ENCODE peak calls at places on chromosomes 7 and 10, in nine cellular contexts. One of them, this sample, is unnamed. For H3K27me3, the result is how much of the 10 kb centered on the place peaks cover.

GRCh38 chr10:132269286-132270230 is 38.2 kb downstream of the STK32C start:
- DNase-seq in body of pancreas: no peak
- DNase-seq in left ventricle myocardium inferior: no peak
- DNase-seq in endodermal cell: no peak
- DNase-seq in Peyer's patch: no peak
- DNase-seq in CD8-positive, alpha-beta T cell: no peak
- DNase-seq in BE2C: peak
- DNase-seq in left lung: peak
- DNase-seq in esophagus muscularis mucosa: no peak
- DNase-seq in this sample: no peak

GRCh38 chr10:102593074-102593803 is 51.0 kb upstream of the TRIM8 start:
- DNase-seq in BE2C: no peak
- DNase-seq in esophagus muscularis mucosa: no peak
- DNase-seq in endodermal cell: peak
- DNase-seq in Peyer's patch: no peak
- DNase-seq in body of pancreas: no peak
- DNase-seq in left ventricle myocardium inferior: no peak
- DNase-seq in left lung: no peak
- DNase-seq in CD8-positive, alpha-beta T cell: no peak
- DNase-seq in this sample: no peak

GRCh38 chr7:87926581-87927461 is 7.2 kb upstream of the ADAM22 start:
- DNase-seq in Peyer's patch: no peak
- DNase-seq in BE2C: no peak
- DNase-seq in left lung: no peak
- DNase-seq in left ventricle myocardium inferior: no peak
- DNase-seq in body of pancreas: no peak
- DNase-seq in CD8-positive, alpha-beta T cell: no peak
- DNase-seq in endodermal cell: peak
- DNase-seq in esophagus muscularis mucosa: no peak
- DNase-seq in this sample: no peak

GRCh38 chr7:149147730-149148653 is 739 bp downstream of the ZNF398 start:
- DNase-seq in endodermal cell: peak
- DNase-seq in esophagus muscularis mucosa: no peak
- DNase-seq in left ventricle myocardium inferior: peak
- DNase-seq in Peyer's patch: peak
- DNase-seq in BE2C: peak
- DNase-seq in left lung: peak
- DNase-seq in CD8-positive, alpha-beta T cell: peak
- DNase-seq in body of pancreas: peak
- DNase-seq in this sample: peak

GRCh38 chr10:72796042-72796441 is 97.5 kb upstream of the OIT3 start:
- DNase-seq in left ventricle myocardium inferior: no peak
- DNase-seq in BE2C: no peak
- DNase-seq in CD8-positive, alpha-beta T cell: no peak
- DNase-seq in endodermal cell: no peak
- DNase-seq in esophagus muscularis mucosa: no peak
- DNase-seq in left lung: no peak
- DNase-seq in body of pancreas: no peak
- DNase-seq in Peyer's patch: no peak
- DNase-seq in this sample: peak

GRCh38 chr7:136205956-136206355 is 228.8 kb upstream of the MTPN start:
- DNase-seq in Peyer's patch: no peak
- DNase-seq in left lung: no peak
- DNase-seq in left ventricle myocardium inferior: no peak
- DNase-seq in CD8-positive, alpha-beta T cell: no peak
- DNase-seq in endodermal cell: no peak
- DNase-seq in BE2C: no peak
- DNase-seq in body of pancreas: no peak
- DNase-seq in esophagus muscularis mucosa: no peak
- DNase-seq in this sample: no peak

GRCh38 chr7:139958599-139959380 is 104.0 kb downstream of the PARP12 start:
- DNase-seq in CD8-positive, alpha-beta T cell: no peak
- DNase-seq in left ventricle myocardium inferior: no peak
- DNase-seq in endodermal cell: no peak
- DNase-seq in BE2C: no peak
- DNase-seq in esophagus muscularis mucosa: no peak
- DNase-seq in body of pancreas: no peak
- DNase-seq in left lung: no peak
- DNase-seq in Peyer's patch: no peak
- DNase-seq in this sample: peak

GRCh38 chr10:102660891-102661613 is 16.8 kb downstream of the TRIM8 start:
- DNase-seq in endodermal cell: no peak
- DNase-seq in CD8-positive, alpha-beta T cell: no peak
- DNase-seq in esophagus muscularis mucosa: no peak
- DNase-seq in left ventricle myocardium inferior: peak
- DNase-seq in body of pancreas: peak
- DNase-seq in BE2C: peak
- DNase-seq in Peyer's patch: peak
- DNase-seq in left lung: peak
- DNase-seq in this sample: peak

GRCh38 chr7:116970148-116970910 is 17.0 kb downstream of the ST7 start:
- DNase-seq in Peyer's patch: no peak
- DNase-seq in body of pancreas: no peak
- DNase-seq in esophagus muscularis mucosa: no peak
- DNase-seq in endodermal cell: no peak
- DNase-seq in left lung: no peak
- DNase-seq in left ventricle myocardium inferior: no peak
- DNase-seq in BE2C: no peak
- DNase-seq in CD8-positive, alpha-beta T cell: no peak
- DNase-seq in this sample: no peak

GRCh38 chr7:116969371-116969902 is 16.1 kb downstream of the ST7 start:
- DNase-seq in endodermal cell: no peak
- DNase-seq in BE2C: no peak
- DNase-seq in esophagus muscularis mucosa: no peak
- DNase-seq in left ventricle myocardium inferior: no peak
- DNase-seq in left lung: no peak
- DNase-seq in body of pancreas: no peak
- DNase-seq in Peyer's patch: no peak
- DNase-seq in CD8-positive, alpha-beta T cell: no peak
- DNase-seq in this sample: no peak

GRCh38 chr7:116968626-116969025 is 15.3 kb downstream of the ST7 start:
- DNase-seq in BE2C: no peak
- DNase-seq in left lung: no peak
- DNase-seq in Peyer's patch: no peak
- DNase-seq in endodermal cell: no peak
- DNase-seq in body of pancreas: no peak
- DNase-seq in CD8-positive, alpha-beta T cell: no peak
- DNase-seq in left ventricle myocardium inferior: no peak
- DNase-seq in esophagus muscularis mucosa: no peak
- DNase-seq in this sample: no peak

GRCh38 chr7:116967983-116968382 is 14.7 kb downstream of the ST7 start:
- DNase-seq in endodermal cell: no peak
- DNase-seq in esophagus muscularis mucosa: no peak
- DNase-seq in CD8-positive, alpha-beta T cell: no peak
- DNase-seq in left lung: no peak
- DNase-seq in left ventricle myocardium inferior: no peak
- DNase-seq in body of pancreas: no peak
- DNase-seq in BE2C: no peak
- DNase-seq in Peyer's patch: no peak
- DNase-seq in this sample: no peak

DNA sequence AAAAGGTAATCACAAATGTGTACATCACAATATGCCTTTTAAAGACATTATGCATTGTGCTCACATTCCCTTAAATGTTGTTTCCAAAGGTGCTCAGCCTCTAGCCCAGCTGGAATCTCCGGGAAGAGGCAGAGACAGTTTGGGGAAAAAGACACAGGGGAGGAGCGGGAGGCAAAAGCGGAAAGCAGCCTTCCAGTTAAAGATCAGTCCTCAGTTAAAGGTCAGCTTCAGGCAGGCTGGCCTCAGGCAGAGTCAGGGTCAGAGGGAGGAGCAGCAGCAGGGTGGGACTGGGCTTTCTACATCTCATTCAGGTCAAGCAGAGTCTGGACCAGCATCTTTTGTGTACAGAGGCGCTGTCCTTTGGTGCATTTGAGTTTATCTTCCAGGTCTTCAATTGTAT is 18.6 kb downstream of the ST7 start:
- DNase-seq in BE2C: no peak
- DNase-seq in left lung: no peak
- DNase-seq in Peyer's patch: no peak
- DNase-seq in left ventricle myocardium inferior: no peak
- DNase-seq in endodermal cell: peak
- DNase-seq in esophagus muscularis mucosa: no peak
- DNase-seq in CD8-positive, alpha-beta T cell: no peak
- DNase-seq in body of pancreas: no peak
- DNase-seq in this sample: no peak
- H3K4me3 ChIP-seq in BE2C: no peak
- H3K4me3 ChIP-seq in left lung: no peak
- H3K4me3 ChIP-seq in Peyer's patch: no peak
- H3K4me3 ChIP-seq in left ventricle myocardium inferior: no peak
- H3K4me3 ChIP-seq in endodermal cell: no peak
- H3K4me3 ChIP-seq in esophagus muscularis mucosa: no peak
- H3K4me3 ChIP-seq in CD8-positive, alpha-beta T cell: no peak
- H3K4me3 ChIP-seq in body of pancreas: no peak
- H3K4me3 ChIP-seq in this sample: no peak

GRCh38 chr7:155489158-155489840 is 31.4 kb downstream of the EN2 start:
- DNase-seq in left ventricle myocardium inferior: no peak
- DNase-seq in BE2C: no peak
- DNase-seq in left lung: peak
- DNase-seq in CD8-positive, alpha-beta T cell: no peak
- DNase-seq in body of pancreas: no peak
- DNase-seq in esophagus muscularis mucosa: no peak
- DNase-seq in endodermal cell: no peak
- DNase-seq in Peyer's patch: no peak
- DNase-seq in this sample: no peak

GRCh38 chr7:155493744-155494538 is 36.0 kb downstream of the EN2 start:
- DNase-seq in left ventricle myocardium inferior: no peak
- DNase-seq in Peyer's patch: no peak
- DNase-seq in endodermal cell: no peak
- DNase-seq in body of pancreas: no peak
- DNase-seq in CD8-positive, alpha-beta T cell: no peak
- DNase-seq in BE2C: no peak
- DNase-seq in left lung: no peak
- DNase-seq in esophagus muscularis mucosa: no peak
- DNase-seq in this sample: no peak

GRCh38 chr7:155489862-155490696 is 32.1 kb downstream of the EN2 start:
- DNase-seq in left lung: peak
- DNase-seq in BE2C: no peak
- DNase-seq in Peyer's patch: no peak
- DNase-seq in body of pancreas: no peak
- DNase-seq in left ventricle myocardium inferior: no peak
- DNase-seq in esophagus muscularis mucosa: no peak
- DNase-seq in endodermal cell: peak
- DNase-seq in CD8-positive, alpha-beta T cell: no peak
- DNase-seq in this sample: no peak

GRCh38 chr7:155490697-155491628 is 33.0 kb downstream of the EN2 start:
- DNase-seq in left lung: peak
- DNase-seq in BE2C: no peak
- DNase-seq in CD8-positive, alpha-beta T cell: no peak
- DNase-seq in body of pancreas: peak
- DNase-seq in esophagus muscularis mucosa: no peak
- DNase-seq in endodermal cell: peak
- DNase-seq in Peyer's patch: peak
- DNase-seq in left ventricle myocardium inferior: peak
- DNase-seq in this sample: no peak

DNA sequence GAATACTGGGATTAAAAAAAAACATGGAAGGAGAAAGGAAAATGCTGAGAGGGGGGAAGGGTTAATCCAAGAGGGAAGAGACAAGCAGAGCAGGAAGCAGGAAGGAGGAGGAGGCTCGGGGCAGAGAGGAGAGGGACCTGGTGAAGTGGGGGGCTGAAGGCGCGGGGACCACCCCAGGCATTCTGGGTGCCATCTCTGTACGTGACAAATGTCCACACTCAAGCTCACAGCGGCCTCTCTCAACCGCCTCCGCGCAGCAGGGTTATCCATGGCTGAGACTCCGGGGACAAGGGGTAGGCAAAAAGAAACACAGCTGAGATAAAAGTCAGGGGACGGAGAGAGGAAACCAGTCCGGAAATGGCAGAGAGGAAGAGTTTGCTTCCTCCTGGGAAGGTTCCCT is 33.9 kb downstream of the EN2 start:
- DNase-seq in esophagus muscularis mucosa: no peak
- DNase-seq in CD8-positive, alpha-beta T cell: no peak
- DNase-seq in body of pancreas: no peak
- DNase-seq in left ventricle myocardium inferior: no peak
- DNase-seq in BE2C: no peak
- DNase-seq in left lung: no peak
- DNase-seq in Peyer's patch: no peak
- DNase-seq in endodermal cell: no peak
- DNase-seq in this sample: no peak
- H3K27me3 ChIP-seq in esophagus muscularis mucosa: half or more
- H3K27me3 ChIP-seq in CD8-positive, alpha-beta T cell: under half
- H3K27me3 ChIP-seq in body of pancreas: under half
- H3K27me3 ChIP-seq in left ventricle myocardium inferior: half or more
- H3K27me3 ChIP-seq in BE2C: half or more
- H3K27me3 ChIP-seq in left lung: under half
- H3K27me3 ChIP-seq in Peyer's patch: under half
- H3K27me3 ChIP-seq in endodermal cell: half or more
- H3K27me3 ChIP-seq in this sample: under half

GRCh38 chr7:151242181-151243044 is 6.1 kb downstream of the SMARCD3 start:
- DNase-seq in body of pancreas: no peak
- DNase-seq in Peyer's patch: no peak
- DNase-seq in CD8-positive, alpha-beta T cell: no peak
- DNase-seq in BE2C: no peak
- DNase-seq in endodermal cell: no peak
- DNase-seq in left ventricle myocardium inferior: no peak
- DNase-seq in esophagus muscularis mucosa: no peak
- DNase-seq in left lung: no peak
- DNase-seq in this sample: no peak
- H3K4me3 ChIP-seq in body of pancreas: no peak
- H3K4me3 ChIP-seq in Peyer's patch: no peak
- H3K4me3 ChIP-seq in CD8-positive, alpha-beta T cell: no peak
- H3K4me3 ChIP-seq in BE2C: no peak
- H3K4me3 ChIP-seq in endodermal cell: no peak
- H3K4me3 ChIP-seq in left ventricle myocardium inferior: no peak
- H3K4me3 ChIP-seq in esophagus muscularis mucosa: no peak
- H3K4me3 ChIP-seq in left lung: no peak
- H3K4me3 ChIP-seq in this sample: no peak

DNA sequence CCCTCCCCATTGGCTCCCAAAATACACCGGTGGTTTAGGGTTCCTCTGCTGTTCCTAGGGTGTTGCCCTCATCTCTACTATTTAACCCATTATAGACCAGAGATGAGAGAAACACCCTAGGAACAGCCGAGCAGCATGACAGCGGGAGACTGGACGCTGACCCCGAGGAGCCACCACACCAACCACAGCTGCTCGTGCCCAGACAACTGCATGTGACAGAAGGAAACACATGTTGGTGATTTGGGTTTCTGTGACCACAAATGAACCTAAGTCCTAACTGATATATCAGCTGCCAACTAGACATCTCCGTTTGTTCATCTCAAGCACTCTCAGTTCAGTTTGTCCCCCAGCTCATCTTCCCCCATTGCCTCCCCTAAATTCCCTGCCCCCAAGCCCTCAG is 13.4 kb downstream of the CFAP43 start:
- DNase-seq in endodermal cell: no peak
- DNase-seq in Peyer's patch: no peak
- DNase-seq in body of pancreas: no peak
- DNase-seq in left ventricle myocardium inferior: no peak
- DNase-seq in left lung: no peak
- DNase-seq in esophagus muscularis mucosa: no peak
- DNase-seq in CD8-positive, alpha-beta T cell: no peak
- DNase-seq in BE2C: no peak
- DNase-seq in this sample: no peak
- H3K27me3 ChIP-seq in endodermal cell: under half
- H3K27me3 ChIP-seq in Peyer's patch: under half
- H3K27me3 ChIP-seq in body of pancreas: under half
- H3K27me3 ChIP-seq in left ventricle myocardium inferior: under half
- H3K27me3 ChIP-seq in left lung: under half
- H3K27me3 ChIP-seq in esophagus muscularis mucosa: under half
- H3K27me3 ChIP-seq in CD8-positive, alpha-beta T cell: under half
- H3K27me3 ChIP-seq in BE2C: under half
- H3K27me3 ChIP-seq in this sample: under half